ENCODE peak calls at places on chromosomes 1 and 21, in four cellular contexts. L, B, A and R are unnamed samples.

GRCh38 chr1:234934611-234935033 is 194.0 kb downstream of the TOMM20 start:
- DNase-seq in B (peak; percentile 65), L (no peak), A (no peak), R (no peak)

GRCh38 chr1:153389394-153389793 is 1.5 kb downstream of the S100A8 start:
- DNase-seq in A (no peak), L (no peak), B (no peak), R (no peak)

GRCh38 chr1:111619635-111620411 is at the start of gene RAP1A:
- DNase-seq in L (peak; percentile 97), A (peak; percentile 92), B (peak; percentile 92), R (no peak)

GRCh38 chr1:6033986-6034749 is 11.5 kb upstream of the KCNAB2 start:
- DNase-seq in B (peak; percentile 65), L (peak; percentile 59), A (no peak), R (no peak)

GRCh38 chr1:43639990-43640794 is 9.8 kb upstream of the KDM4A start:
- DNase-seq in L (no peak), B (peak; percentile 38), A (no peak), R (no peak)

GRCh38 chr1:169186106-169186505 is 79.6 kb downstream of the ATP1B1 start:
- DNase-seq in B (no peak), L (no peak), A (no peak), R (no peak)

GRCh38 chr1:6724517-6725141 is 23.0 kb upstream of the DNAJC11 start:
- DNase-seq in A (no peak), B (peak; percentile 73), L (peak; percentile 76), R (no peak)

GRCh38 chr1:40708750-40709099 is 17.2 kb downstream of the NFYC start:
- DNase-seq in A (no peak), L (no peak), B (peak; percentile 66), R (peak; percentile 72)

GRCh38 chr1:183881387-183882084 is 76.6 kb downstream of the RGL1 start:
- DNase-seq in B (peak; percentile 89), L (peak; percentile 57), A (no peak), R (no peak)

GRCh38 chr1:54054438-54054749 is 986 bp downstream of the TCEANC2 start:
- DNase-seq in A (no peak), L (no peak), B (no peak), R (no peak)

GRCh38 chr1:2396476-2396875 is 4.8 kb downstream of the RER1 start:
- DNase-seq in A (no peak), L (no peak), B (no peak), R (no peak)

GRCh38 chr1:42646056-42646455 is 12.2 kb upstream of the PPIH start:
- DNase-seq in B (no peak), A (no peak), L (no peak), R (no peak)

GRCh38 chr1:74399249-74399648 is 113.2 kb downstream of the LRRC53 start:
- DNase-seq in B (no peak), L (no peak), A (peak; percentile 29), R (no peak)

GRCh38 chr1:231240531-231240882 is 505 bp upstream of the GNPAT start:
- DNase-seq in A (no peak), L (no peak), B (peak; percentile 13), R (no peak)

GRCh38 chr21:34886554-34887385 is 162.3 kb downstream of the RUNX1 start:
- DNase-seq in B (peak; percentile 39), L (peak; percentile 46), A (peak; percentile 59), R (no peak)

GRCh38 chr1:230208619-230209261 is 141.7 kb downstream of the GALNT2 start:
- DNase-seq in B (no peak), L (no peak), A (peak; percentile 26), R (peak; percentile 44)

GRCh38 chr1:58477390-58477789 is 69.1 kb downstream of the OMA1 start:
- DNase-seq in A (no peak), B (no peak), L (no peak), R (no peak)

GRCh38 chr1:186819140-186819539 is 9.6 kb upstream of the PLA2G4A start:
- DNase-seq in L (no peak), B (peak; percentile 13), A (no peak), R (no peak)

GRCh38 chr1:207172885-207173284 is 68.9 kb downstream of the C4BPA start:
- DNase-seq in B (no peak), A (no peak), L (no peak), R (no peak)

GRCh38 chr1:35748326-35748725 is 21.5 kb downstream of the CLSPN start:
- DNase-seq in L (no peak), A (no peak), B (peak; percentile 9), R (no peak)

GRCh38 chr21:38352536-38353219 is 95.9 kb downstream of the KCNJ15 start:
- DNase-seq in L (peak; percentile 79), A (no peak), B (peak; percentile 86), R (no peak)
- TF ChIP-seq CTCF in L (peak; percentile 53), A (peak; percentile 65), B (peak; percentile 92), R (peak; percentile 59)

DNA sequence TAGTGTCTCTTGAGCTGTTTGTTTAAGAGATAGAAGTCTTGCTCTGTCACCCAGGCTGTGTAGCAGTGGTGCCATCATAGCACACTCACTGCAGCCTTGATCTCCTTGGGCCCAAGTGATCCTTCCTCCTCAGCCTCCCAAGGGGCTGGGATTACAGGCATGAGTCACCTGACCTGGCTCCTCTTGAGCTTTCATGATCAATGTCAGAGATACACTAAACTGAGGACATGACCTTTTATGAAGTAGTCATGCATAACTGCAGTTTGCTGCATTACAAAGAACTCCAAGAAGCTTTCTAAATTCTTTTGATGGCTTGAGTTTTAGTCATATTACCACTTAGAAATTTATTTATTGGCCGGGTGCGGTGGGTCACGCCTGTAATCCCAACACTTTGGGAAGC is 77.7 kb downstream of the CC2D1B start:
- DNase-seq in A (no peak), L (no peak), B (peak; percentile 1), R (no peak)
- TF ChIP-seq CTCF in A (no peak), L (no peak), B (no peak), R (no peak)

DNA sequence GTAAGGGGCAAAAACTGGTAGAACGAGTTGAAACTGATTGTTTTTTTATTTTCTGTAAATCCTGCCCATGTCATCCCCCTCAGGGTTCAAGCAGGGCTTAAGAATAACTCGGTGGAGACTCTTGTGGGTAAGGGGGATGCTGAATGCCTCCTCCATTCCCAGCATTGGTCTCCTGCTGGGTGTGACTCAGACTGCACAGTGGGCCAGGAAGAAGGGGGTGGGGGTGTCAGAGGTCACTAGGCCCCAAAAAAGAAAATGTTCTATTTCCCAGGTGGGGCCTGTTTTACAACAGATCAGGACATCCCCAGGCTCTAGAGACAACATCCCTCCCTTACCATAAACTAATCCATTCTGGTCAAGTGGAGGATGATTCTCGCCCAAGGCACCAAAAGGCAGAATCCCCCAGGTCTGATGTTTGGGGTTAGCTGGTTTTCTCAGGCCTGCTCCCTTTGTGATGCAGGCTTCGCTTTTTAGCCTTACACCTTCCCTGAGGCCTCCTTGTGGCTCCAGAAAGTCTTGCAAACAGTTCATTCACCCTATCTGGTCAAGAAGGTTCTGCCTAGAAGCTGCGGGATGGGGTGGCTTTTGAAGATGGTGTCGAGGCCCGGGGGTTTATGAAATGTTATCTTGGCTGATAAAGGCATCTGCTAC is 10.7 kb upstream of the GRHL3 start:
- DNase-seq in B (peak; percentile 36), L (no peak), A (no peak), R (no peak)
- TF ChIP-seq CTCF in B (peak; percentile 52), L (no peak), A (peak; percentile 49), R (peak; percentile 36)

GRCh38 chr1:56755911-56756310 is 63.3 kb downstream of the FYB2 start:
- DNase-seq in L (no peak), A (no peak), B (peak; percentile 30), R (no peak)

GRCh38 chr1:56754713-56755505 is 64.3 kb downstream of the FYB2 start:
- DNase-seq in B (peak; percentile 24), L (no peak), A (no peak), R (no peak)

DNA sequence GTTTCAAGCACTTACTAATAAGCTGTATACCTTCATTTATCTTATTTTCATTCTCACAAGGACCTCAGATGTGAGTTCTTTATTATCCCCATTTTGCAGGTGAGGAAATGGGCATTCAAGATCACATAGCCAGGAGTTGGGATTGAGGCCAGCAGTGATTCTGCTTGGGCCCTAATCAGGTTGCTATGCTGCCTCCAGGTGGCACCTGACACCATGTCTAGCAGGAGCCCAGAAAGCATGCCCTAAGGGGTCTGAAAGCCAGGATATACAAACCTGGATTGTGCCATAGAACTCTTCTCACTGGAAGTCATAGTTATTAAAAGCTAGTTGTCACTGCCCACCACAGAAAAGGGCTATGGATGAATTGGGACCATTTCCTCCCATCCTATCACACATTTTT is 61.1 kb downstream of the FYB2 start:
- DNase-seq in A (no peak), B (peak; percentile 54), L (no peak), R (no peak)
- TF ChIP-seq CTCF in A (peak; percentile 9), B (peak; percentile 46), L (no peak), R (no peak)

GRCh38 chr1:34460193-34460592 is 283.5 kb downstream of the C1orf94 start:
- DNase-seq in A (peak; percentile 16), B (peak; percentile 61), L (peak; percentile 59), R (peak; percentile 42)
- TF ChIP-seq CTCF in A (peak; percentile 84), B (peak; percentile 70), L (peak; percentile 54), R (peak; percentile 89)

DNA sequence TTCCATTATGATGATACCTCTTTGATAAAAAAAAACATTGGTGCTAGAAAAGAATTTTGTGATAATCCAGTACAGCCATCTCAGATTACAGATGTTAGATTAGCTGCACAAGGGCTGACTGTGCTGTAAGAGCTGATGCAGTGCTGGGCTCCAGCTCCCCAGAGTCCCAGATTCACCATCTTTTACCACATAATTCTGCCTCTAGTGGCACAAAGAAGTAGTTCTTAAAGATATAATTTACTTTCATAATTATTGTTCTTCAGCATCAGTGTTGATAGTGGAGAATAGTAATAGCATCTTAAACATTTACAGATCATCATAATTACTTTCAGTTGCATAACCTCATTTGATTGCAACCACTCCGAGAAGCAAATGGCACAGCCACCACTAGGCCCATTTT is 262.1 kb downstream of the BRINP2 start:
- DNase-seq in B (peak; percentile 7), A (no peak), L (no peak), R (no peak)
- TF ChIP-seq CTCF in B (peak; percentile 51), A (peak; percentile 27), L (no peak), R (peak; percentile 34)

GRCh38 chr1:20195464-20195780 is 9.1 kb upstream of the PLA2G2C start:
- DNase-seq in A (no peak), L (no peak), B (no peak), R (no peak)
- TF ChIP-seq CTCF in A (no peak), L (no peak), B (peak; percentile 40), R (no peak)

GRCh38 chr1:204188959-204189639 is 7.2 kb downstream of the KISS1 start:
- DNase-seq in A (no peak), B (no peak), L (no peak), R (no peak)

GRCh38 chr1:204190212-204191211 is 5.8 kb downstream of the KISS1 start:
- DNase-seq in B (peak; percentile 68), A (no peak), L (no peak), R (no peak)

GRCh38 chr1:204192589-204193352 is 3.5 kb downstream of the KISS1 start:
- DNase-seq in B (no peak), L (no peak), A (no peak), R (no peak)

GRCh38 chr1:204192046-204192445 is 4.2 kb downstream of the KISS1 start:
- DNase-seq in B (no peak), A (no peak), L (no peak), R (no peak)

GRCh38 chr1:204191481-204191880 is 4.8 kb downstream of the KISS1 start:
- DNase-seq in L (no peak), A (no peak), B (no peak), R (no peak)
- TF ChIP-seq CTCF in L (no peak), A (no peak), B (no peak), R (no peak)